ENCODE peak calls at places on chromosome 13, in seven cellular contexts. B is ovary, H is stomach, O is sigmoid colon, T is esophagus muscularis mucosa, M is transverse colon, R is upper lobe of left lung. W is an unnamed sample. For H3K27me3, the result is how much of the 10 kb centered on the place peaks cover.

GRCh38 chr13:95627590-95627989 is 16.9 kb downstream of the DZIP1 start:
- DNase-seq in B (no peak), H (no peak), M (no peak), T (no peak), O (no peak), R (no peak), W (no peak)

GRCh38 chr13:46520188-46520587 is 32.8 kb upstream of the LRCH1 start:
- DNase-seq in T (peak), B (no peak), O (no peak), H (no peak), R (no peak), M (no peak), W (no peak)

GRCh38 chr13:76189882-76190519 is 553.9 kb downstream of the LMO7 start:
- DNase-seq in R (no peak), B (no peak), M (no peak), T (no peak), O (no peak), H (no peak), W (no peak)

GRCh38 chr13:23025848-23026608 is 154.8 kb upstream of the SGCG start:
- DNase-seq in M (no peak), B (no peak), R (no peak), H (no peak), O (no peak), T (no peak), W (no peak)

GRCh38 chr13:40230833-40231266 is 435.6 kb downstream of the FOXO1 start:
- DNase-seq in T (no peak), M (no peak), R (no peak), O (no peak), H (no peak), B (no peak), W (no peak)

GRCh38 chr13:66644855-66645460 is 585.2 kb downstream of the PCDH9 start:
- DNase-seq in B (no peak), R (no peak), M (no peak), H (no peak), T (no peak), O (no peak), W (no peak)

GRCh38 chr13:40074338-40074737 is 418.9 kb downstream of the COG6 start:
- DNase-seq in O (no peak), H (no peak), M (no peak), B (peak), T (no peak), R (no peak), W (no peak)

GRCh38 chr13:96223231-96223630 is 133.3 kb downstream of the HS6ST3 start:
- DNase-seq in R (no peak), O (no peak), B (no peak), T (no peak), H (no peak), M (no peak), W (no peak)

GRCh38 chr13:57437587-57437986 is 194.0 kb upstream of the PCDH17 start:
- DNase-seq in M (no peak), O (no peak), R (no peak), T (no peak), B (no peak), H (no peak), W (no peak)

GRCh38 chr13:113147206-113147605 is 11.2 kb upstream of the PROZ start:
- DNase-seq in B (no peak), T (no peak), H (no peak), O (no peak), M (no peak), R (no peak), W (no peak)

GRCh38 chr13:96903085-96903484 is 91.2 kb downstream of the OXGR1 start:
- DNase-seq in T (no peak), O (no peak), R (no peak), H (no peak), B (no peak), M (no peak), W (no peak)

GRCh38 chr13:49935171-49936084 is 712 bp downstream of the SPRYD7 start:
- DNase-seq in O (peak), R (peak), M (peak), H (peak), B (no peak), T (no peak), W (no peak)

GRCh38 chr13:31982124-31982523 is 49.5 kb upstream of the FRY start:
- DNase-seq in M (no peak), H (no peak), B (no peak), T (no peak), R (no peak), O (no peak), W (no peak)

GRCh38 chr13:49560270-49561063 is 24.9 kb downstream of the RCBTB1 start:
- DNase-seq in R (peak), B (no peak), O (no peak), H (peak), M (peak), T (no peak), W (no peak)

GRCh38 chr13:94700536-94700935 is 11.8 kb downstream of the SOX21 start:
- DNase-seq in T (no peak), O (no peak), M (no peak), H (no peak), R (no peak), B (no peak), W (no peak)

GRCh38 chr13:51479199-51479523 is 26.3 kb upstream of the INTS6 start:
- DNase-seq in M (no peak), R (no peak), T (no peak), B (no peak), O (no peak), H (no peak), W (no peak)

GRCh38 chr13:75715598-75716523 is 79.7 kb downstream of the LMO7 start:
- DNase-seq in M (no peak), O (no peak), B (no peak), H (no peak), R (no peak), T (no peak), W (no peak)

GRCh38 chr13:100490692-100491091 is 97.9 kb downstream of the GGACT start:
- DNase-seq in H (no peak), T (no peak), M (no peak), B (no peak), O (no peak), R (peak), W (no peak)

GRCh38 chr13:47044842-47045241 is 148.0 kb upstream of the HTR2A start:
- DNase-seq in T (no peak), H (no peak), R (no peak), B (no peak), O (no peak), M (no peak), W (no peak)

GRCh38 chr13:65971541-65971940 is 1258.6 kb downstream of the PCDH9 start:
- DNase-seq in B (no peak), O (no peak), T (no peak), H (no peak), M (no peak), R (no peak), W (no peak)

GRCh38 chr13:79404985-79405384 is 1.1 kb downstream of the RBM26 start:
- DNase-seq in M (no peak), O (no peak), B (no peak), H (no peak), R (no peak), T (no peak), W (no peak)

GRCh38 chr13:73325351-73326214 is 266.8 kb downstream of the KLF5 start:
- DNase-seq in O (no peak), R (no peak), B (no peak), H (no peak), M (peak), T (no peak), W (no peak)

GRCh38 chr13:35086667-35087066 is 144.6 kb downstream of the NBEA start:
- DNase-seq in R (no peak), H (no peak), M (no peak), B (no peak), T (no peak), O (no peak), W (no peak)

GRCh38 chr13:50485979-50486935 is 357.2 kb downstream of the DLEU7 start:
- DNase-seq in R (no peak), O (no peak), M (no peak), H (no peak), B (no peak), T (no peak), W (no peak)

GRCh38 chr13:50678464-50679162 is 164.9 kb downstream of the DLEU7 start:
- DNase-seq in R (no peak), M (no peak), B (no peak), H (no peak), T (peak), O (no peak), W (no peak)

GRCh38 chr13:99191900-99192399 is 8.7 kb upstream of the UBAC2 start:
- DNase-seq in M (peak), T (no peak), R (peak), B (no peak), H (peak), O (no peak), W (no peak)

GRCh38 chr13:80513196-80513595 is 172.3 kb upstream of the SPRY2 start:
- DNase-seq in R (no peak), M (no peak), B (no peak), O (no peak), H (no peak), T (no peak), W (no peak)

GRCh38 chr13:101455863-101456262 is 3.4 kb downstream of the ITGBL1 start:
- DNase-seq in R (no peak), B (no peak), O (no peak), H (no peak), T (no peak), M (no peak), W (no peak)

GRCh38 chr13:50006426-50007135 is 8.7 kb upstream of the KCNRG start:
- DNase-seq in H (no peak), T (no peak), M (peak), R (no peak), B (no peak), O (no peak), W (no peak)

GRCh38 chr13:44305216-44305615 is 68.4 kb upstream of the SERP2 start:
- DNase-seq in T (no peak), O (no peak), B (no peak), M (no peak), R (no peak), H (no peak), W (no peak)
- H3K27me3 ChIP-seq in T (under half), O (under half), B (under half), M (under half), R (under half), H (under half), W (under half)

GRCh38 chr13:64934569-64935362 is 2295.4 kb downstream of the PCDH9 start:
- DNase-seq in B (no peak), O (no peak), R (no peak), H (no peak), T (no peak), M (no peak), W (no peak)
- TF ChIP-seq EP300 in B (no peak), O (no peak), R (no peak), H (no peak), T (no peak), M (no peak), W (no peak)

DNA sequence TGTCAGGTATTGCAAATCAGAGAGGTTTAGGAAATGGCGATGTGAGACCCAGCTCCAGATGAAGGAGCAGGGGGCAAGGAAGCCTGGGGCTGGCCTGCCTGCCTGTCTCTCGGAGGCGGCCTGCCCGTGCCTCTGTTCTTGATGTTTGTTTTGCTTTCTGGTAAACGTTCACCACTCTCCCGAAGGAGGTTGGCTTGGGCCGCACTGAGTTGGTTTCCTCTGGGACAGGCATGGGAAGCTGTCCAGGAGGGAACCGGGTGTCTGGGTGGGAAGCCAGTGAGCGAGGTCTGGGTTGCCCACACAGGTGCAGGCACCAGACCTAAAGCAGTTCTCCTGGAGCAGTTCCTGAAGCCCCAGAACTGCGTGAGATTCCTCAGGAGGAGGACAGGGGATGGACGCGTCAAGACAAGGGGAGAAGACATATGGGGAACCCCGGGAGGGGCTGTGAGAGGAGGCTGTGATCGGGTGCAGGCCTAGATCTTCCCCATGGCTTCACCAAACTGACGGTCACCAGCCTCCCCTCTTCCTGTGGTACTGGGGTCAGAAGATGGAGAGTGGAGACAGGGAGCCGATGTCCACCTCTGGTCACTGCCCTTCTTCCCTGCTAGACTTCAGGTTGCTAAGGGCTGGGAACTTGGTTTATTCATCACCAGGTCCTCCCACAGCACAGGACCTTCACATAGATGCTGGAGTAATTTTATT is 15.2 kb downstream of the COL4A2 start:
- DNase-seq in B (no peak), H (no peak), O (peak), M (no peak), R (no peak), T (no peak), W (no peak)
- H3K4me3 ChIP-seq in B (no peak), H (no peak), O (no peak), M (no peak), R (no peak), T (no peak), W (no peak)

DNA sequence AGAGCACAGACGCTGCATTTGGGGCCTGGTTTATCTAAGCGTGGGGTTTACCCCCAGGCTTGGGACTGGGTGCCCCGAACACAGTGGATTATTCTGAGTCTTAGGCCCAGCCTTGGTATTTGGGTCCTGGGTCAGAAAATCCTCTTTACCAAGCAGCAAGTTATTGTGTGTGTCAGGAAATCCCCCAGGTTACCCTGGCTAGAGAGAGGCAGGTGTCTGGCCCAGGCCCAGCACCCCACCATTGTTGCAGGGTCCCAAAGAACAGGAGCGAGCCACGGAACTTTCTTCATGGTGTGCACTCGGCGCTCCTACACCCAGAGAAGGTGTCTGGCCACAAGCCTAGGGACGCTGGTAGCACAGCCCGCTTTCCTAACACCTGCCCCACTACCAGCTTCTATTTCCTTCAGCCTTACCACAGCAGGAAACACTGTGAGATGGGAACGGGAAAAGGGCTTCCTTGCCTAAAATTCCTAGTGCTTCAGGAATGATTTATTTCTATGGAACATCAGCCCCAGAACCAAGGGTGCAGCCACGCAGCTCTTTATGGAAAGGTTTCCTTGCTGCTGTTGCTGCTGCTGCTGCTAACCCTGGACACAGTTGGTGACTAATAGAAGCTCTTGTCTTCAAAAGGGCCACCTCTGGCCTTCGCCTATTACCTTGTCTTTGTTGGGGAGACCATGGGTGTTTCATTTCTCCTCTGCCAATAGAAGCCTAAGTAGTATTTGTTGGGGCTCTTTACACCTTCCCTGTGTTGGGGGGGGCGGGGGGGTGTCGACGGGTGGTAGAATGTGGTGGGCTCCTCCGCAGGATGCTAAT is 7.5 kb upstream of the CDX2 start:
- DNase-seq in T (no peak), H (peak), M (no peak), B (no peak), R (no peak), O (no peak), W (no peak)
- H3K27me3 ChIP-seq in T (half or more), H (half or more), M (half or more), B (under half), R (under half), O (half or more), W (under half)

GRCh38 chr13:77390391-77390790 is 63.5 kb upstream of the MYCBP2 start:
- DNase-seq in H (no peak), O (no peak), R (no peak), B (no peak), T (no peak), M (no peak), W (no peak)

GRCh38 chr13:77387607-77388200 is 60.8 kb upstream of the MYCBP2 start:
- DNase-seq in H (no peak), B (no peak), M (no peak), T (no peak), O (no peak), R (no peak), W (peak)

GRCh38 chr13:77388944-77389616 is 62.2 kb upstream of the MYCBP2 start:
- DNase-seq in T (no peak), H (no peak), B (no peak), M (no peak), R (no peak), O (no peak), W (no peak)

GRCh38 chr13:77391475-77391874 is 64.6 kb upstream of the MYCBP2 start:
- DNase-seq in H (no peak), R (no peak), M (no peak), O (no peak), T (no peak), B (no peak), W (no peak)

DNA sequence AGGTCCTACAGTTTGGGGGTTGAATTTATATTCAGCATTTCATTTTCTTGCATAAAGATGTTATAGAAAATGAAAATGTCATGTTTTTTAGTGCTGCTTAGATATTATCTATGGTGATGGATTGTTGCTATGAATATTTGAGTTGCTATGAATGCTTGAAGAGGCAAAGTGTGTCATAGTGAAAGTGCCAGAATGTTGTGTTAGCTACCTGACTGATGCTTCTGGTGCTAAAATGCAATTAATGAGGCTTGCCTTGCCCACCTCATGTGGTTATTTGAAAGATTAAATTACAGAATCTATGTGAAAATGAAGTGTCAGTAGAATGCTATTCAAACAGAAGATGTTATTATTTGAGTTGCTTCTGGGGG is 62.7 kb upstream of the MYCBP2 start:
- DNase-seq in H (no peak), R (no peak), O (no peak), B (no peak), M (no peak), T (no peak), W (no peak)
- TF ChIP-seq EP300 in H (no peak), R (no peak), O (no peak), B (no peak), M (no peak), T (no peak), W (no peak)

GRCh38 chr13:20127263-20127562 is 33.6 kb downstream of the GJA3 start:
- DNase-seq in T (no peak), H (no peak), R (peak), M (no peak), B (no peak), O (no peak), W (no peak)
- H3K4me3 ChIP-seq in T (peak), H (peak), R (peak), M (peak), B (peak), O (peak), W (peak)